ENCODE peak calls at places on chromosomes 7 and 10, in five cellular contexts. S, P, V, Q and O are unnamed samples. For H3K4me1, the result is how much of the 10 kb centered on the place peaks cover.

GRCh38 chr10:46285300-46285699 is 1.5 kb upstream of the ANTXRL start:
- DNase-seq in S (no peak), P (no peak), V (peak), Q (no peak), O (no peak)

GRCh38 chr7:111953611-111954010 is 252.6 kb downstream of the DOCK4 start:
- DNase-seq in S (no peak), P (no peak), V (peak), Q (no peak), O (no peak)

GRCh38 chr10:18075881-18076280 is 64.3 kb upstream of the CACNB2 start:
- DNase-seq in S (no peak), P (no peak), V (no peak), Q (no peak), O (no peak)

GRCh38 chr7:107166702-107167426 is 1.9 kb upstream of the HBP1 start:
- DNase-seq in S (no peak), P (no peak), V (no peak), Q (no peak), O (no peak)

GRCh38 chr7:2019693-2020511 is 212.8 kb downstream of the MAD1L1 start:
- DNase-seq in S (peak), P (peak), V (peak), Q (peak), O (peak)

GRCh38 chr7:55078465-55079372 is 59.9 kb downstream of the EGFR start:
- DNase-seq in S (peak), P (peak), V (peak), Q (no peak), O (no peak)

GRCh38 chr10:75115137-75115536 is 3.7 kb downstream of the SAMD8 start:
- DNase-seq in S (no peak), P (no peak), V (no peak), Q (peak), O (no peak)

GRCh38 chr10:72563327-72563932 is 62.4 kb downstream of the MICU1 start:
- DNase-seq in S (no peak), P (no peak), V (no peak), Q (no peak), O (no peak)

GRCh38 chr7:143408686-143409551 is at the start of gene EPHA1:
- DNase-seq in S (no peak), P (peak), V (peak), Q (no peak), O (peak)

DNA sequence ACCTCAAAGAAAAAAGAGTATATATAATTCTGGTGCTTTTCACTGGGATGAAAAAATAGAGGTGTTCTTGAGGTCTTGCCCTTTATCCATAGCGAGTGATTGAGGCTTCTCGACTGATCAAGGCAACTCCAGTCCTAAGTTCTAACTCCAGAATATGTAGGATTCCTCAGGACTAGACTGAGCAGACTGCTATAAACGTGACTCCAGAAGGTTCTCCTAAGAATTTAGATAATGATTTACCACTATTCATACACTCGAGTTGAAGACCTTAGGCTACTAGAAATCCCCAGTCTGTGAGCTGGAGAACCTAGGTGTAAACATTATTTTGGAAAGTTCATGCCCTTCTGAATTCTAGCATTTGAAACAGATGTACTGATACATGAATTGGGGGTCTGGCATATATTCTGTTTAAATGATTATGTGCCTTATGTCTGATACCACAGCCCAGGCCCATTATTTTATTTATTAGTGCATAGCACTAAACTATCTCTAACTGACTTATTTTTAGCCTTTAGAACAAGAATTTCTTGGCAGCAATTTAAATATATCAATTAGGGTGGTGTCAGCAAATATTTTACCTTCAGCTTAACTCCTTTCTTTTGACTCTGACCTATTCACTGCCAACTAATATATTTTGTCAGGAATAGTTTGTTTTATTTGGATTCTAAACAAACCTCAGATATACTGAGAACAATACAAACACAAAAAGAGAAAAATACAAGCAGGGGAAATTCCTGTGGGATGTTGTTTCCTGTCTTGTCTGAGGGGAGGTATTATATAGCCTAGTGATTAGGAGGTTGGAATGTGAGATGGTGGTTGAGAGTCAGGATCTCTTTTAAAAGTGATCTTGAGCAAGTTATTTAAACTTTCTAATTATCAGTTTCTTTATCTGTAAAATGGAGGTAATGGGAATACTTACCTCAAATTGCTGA is 75.8 kb downstream of the PODXL start:
- DNase-seq in S (no peak), P (no peak), V (peak), Q (no peak), O (no peak)
- H3K27ac ChIP-seq in S (no peak), P (no peak), V (peak), Q (no peak), O (no peak)

DNA sequence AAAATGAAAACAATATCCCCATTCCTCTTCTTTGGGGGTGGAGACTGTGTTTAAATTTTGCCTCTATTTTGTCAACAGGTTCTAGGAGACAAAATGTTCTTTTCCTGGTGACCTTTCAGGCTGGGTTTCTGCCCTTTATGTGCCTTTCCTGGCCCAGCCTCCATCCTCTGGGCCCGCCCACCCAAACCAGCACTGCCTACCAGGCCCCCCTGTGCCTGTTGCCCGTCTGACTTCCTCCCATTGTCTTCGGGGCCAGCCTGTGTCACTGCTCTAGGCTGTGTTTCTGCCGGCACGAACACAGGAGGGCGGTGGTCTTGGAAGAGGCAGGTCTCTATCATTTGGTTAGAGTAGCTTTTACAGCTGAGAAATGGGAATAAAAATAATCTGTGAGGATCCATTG is 13.9 kb downstream of the TSPAN14 start:
- DNase-seq in S (peak), P (no peak), V (peak), Q (no peak), O (peak)
- H3K4me1 ChIP-seq in S (half or more), P (under half), V (under half), Q (under half), O (half or more)

GRCh38 chr10:90923111-90923731 is 2.3 kb upstream of the ANKRD1 start:
- DNase-seq in S (no peak), P (no peak), V (no peak), Q (no peak), O (no peak)
- H3K27ac ChIP-seq in S (peak), P (no peak), V (no peak), Q (no peak), O (no peak)

GRCh38 chr10:130141038-130141437 is 4.8 kb downstream of the GLRX3 start:
- DNase-seq in S (no peak), P (no peak), V (no peak), Q (no peak), O (no peak)
- H3K4me1 ChIP-seq in S (under half), P (under half), V (under half), Q (under half), O (half or more)

GRCh38 chr7:129913428-129913827 is 39.3 kb downstream of the UBE2H start:
- DNase-seq in S (no peak), P (no peak), V (no peak), Q (no peak), O (no peak)

GRCh38 chr7:129918922-129919321 is 33.8 kb downstream of the UBE2H start:
- DNase-seq in S (no peak), P (no peak), V (no peak), Q (no peak), O (no peak)

GRCh38 chr7:129919492-129919891 is 33.3 kb downstream of the UBE2H start:
- DNase-seq in S (no peak), P (no peak), V (no peak), Q (no peak), O (no peak)

GRCh38 chr7:129914536-129915272 is 38.1 kb downstream of the UBE2H start:
- DNase-seq in S (no peak), P (no peak), V (peak), Q (no peak), O (peak)

GRCh38 chr7:129917934-129918333 is 34.8 kb downstream of the UBE2H start:
- DNase-seq in S (no peak), P (no peak), V (no peak), Q (no peak), O (no peak)
- H3K27ac ChIP-seq in S (no peak), P (no peak), V (no peak), Q (no peak), O (no peak)

GRCh38 chr10:740936-741431 is 51.5 kb upstream of the DIP2C start:
- DNase-seq in S (no peak), P (no peak), V (no peak), Q (no peak), O (no peak)
- H3K4me1 ChIP-seq in S (under half), P (under half), V (under half), Q (under half), O (under half)